ENCODE peak calls at places on chromosomes 4 and X, in six cellular contexts. V is fibroblast of lung, D is fibroblast of villous mesenchyme, I is kidney epithelial cell, S is RWPE1, X is breast epithelium. R is an unnamed sample.

GRCh38 chrX:18748499-18748898 is 41.1 kb downstream of the PPEF1 start:
- DNase-seq in S (no peak), D (no peak), V (no peak), X (no peak), I (no peak), R (no peak)

GRCh38 chrX:56738670-56739069 is 9.6 kb downstream of the NBDY start:
- DNase-seq in I (no peak), V (peak), X (no peak), D (no peak), S (no peak), R (peak)

GRCh38 chr4:6962211-6963041 is 52.8 kb downstream of the TBC1D14 start:
- DNase-seq in V (no peak), S (no peak), I (no peak), D (no peak), X (no peak), R (no peak)

GRCh38 chrX:9141496-9141895 is 107.6 kb upstream of the FAM9B start:
- DNase-seq in D (peak), X (no peak), I (no peak), V (peak), S (peak), R (peak)

GRCh38 chr4:34731045-34731444 is 1513.3 kb downstream of the ARAP2 start:
- DNase-seq in V (no peak), X (no peak), I (no peak), D (peak), S (no peak), R (peak)

GRCh38 chrX:19514791-19515614 is at the start of gene MAP3K15:
- DNase-seq in X (no peak), V (peak), S (no peak), I (no peak), D (peak), R (peak)

GRCh38 chr4:70722199-70722791 is 531 bp downstream of the RUFY3 start:
- DNase-seq in V (peak), X (no peak), S (no peak), I (no peak), D (peak), R (no peak)

GRCh38 chr4:174538876-174539250 is 16.6 kb upstream of the HPGD start:
- DNase-seq in S (peak), X (no peak), V (no peak), I (no peak), D (peak), R (peak)

GRCh38 chrX:147912093-147912801 is 528 bp downstream of the FMR1 start:
- DNase-seq in S (peak), V (peak), D (peak), X (peak), I (no peak), R (peak)

GRCh38 chrX:1440506-1440905 is 12.2 kb downstream of the ASMTL start:
- DNase-seq in S (no peak), V (no peak), I (no peak), D (no peak), X (no peak), R (no peak)

GRCh38 chrX:136437774-136438173 is 50.0 kb upstream of the BRS3 start:
- DNase-seq in S (no peak), X (no peak), V (no peak), I (no peak), D (no peak), R (no peak)

GRCh38 chrX:139559383-139560042 is 29.0 kb downstream of the F9 start:
- DNase-seq in I (peak), D (peak), X (no peak), S (peak), V (peak), R (peak)

GRCh38 chr4:145881991-145882390 is 56.6 kb downstream of the ZNF827 start:
- DNase-seq in S (peak), X (peak), V (no peak), D (no peak), I (no peak), R (peak)

GRCh38 chr4:31518796-31519250 is 798.7 kb downstream of the PCDH7 start:
- DNase-seq in I (peak), S (peak), D (peak), V (peak), X (no peak), R (peak)

GRCh38 chrX:40140706-40141499 is 43.1 kb upstream of the BCOR start:
- DNase-seq in X (peak), D (no peak), I (peak), S (no peak), V (peak), R (no peak)

GRCh38 chrX:1419545-1420355 is 27.8 kb upstream of the SLC25A6 start:
- DNase-seq in X (no peak), S (no peak), D (no peak), I (no peak), V (no peak), R (no peak)

GRCh38 chr4:114396808-114397207 is 201.8 kb upstream of the UGT8 start:
- DNase-seq in I (no peak), X (no peak), V (peak), S (no peak), D (no peak), R (no peak)

GRCh38 chr4:173288296-173288695 is 45.9 kb downstream of the HMGB2 start:
- DNase-seq in S (peak), V (peak), X (peak), D (peak), I (no peak), R (peak)

GRCh38 chr4:6641164-6641970 is 882 bp downstream of the MRFAP1 start:
- DNase-seq in S (peak), X (peak), V (peak), I (no peak), D (peak), R (peak)

GRCh38 chr4:71272976-71273375 is 65.8 kb upstream of the SLC4A4 start:
- DNase-seq in V (no peak), D (no peak), X (no peak), S (no peak), I (no peak), R (no peak)

GRCh38 chrX:25343060-25343459 is 327.3 kb upstream of the ARX start:
- DNase-seq in D (no peak), I (no peak), S (no peak), V (no peak), X (no peak), R (no peak)

GRCh38 chr4:156888762-156889161 is 82.8 kb downstream of the PDGFC start:
- DNase-seq in I (peak), D (peak), X (no peak), V (peak), S (peak), R (peak)

GRCh38 chrX:138856881-138857280 is 145.4 kb upstream of the FGF13 start:
- DNase-seq in I (no peak), V (peak), S (no peak), D (no peak), X (no peak), R (peak)

GRCh38 chrX:66544181-66544580 is 94.7 kb downstream of the EDA2R start:
- DNase-seq in S (no peak), V (no peak), D (no peak), X (no peak), I (no peak), R (no peak)

GRCh38 chr4:110518889-110519490 is 43.0 kb downstream of the ENPEP start:
- DNase-seq in D (peak), X (no peak), S (no peak), I (no peak), V (peak), R (peak)

GRCh38 chr4:24321151-24321550 is 263.2 kb downstream of the DHX15 start:
- DNase-seq in I (no peak), V (peak), S (peak), D (peak), X (no peak), R (peak)

GRCh38 chr4:113080050-113080449 is 30.6 kb downstream of the ANK2 start:
- DNase-seq in X (no peak), V (peak), I (peak), D (no peak), S (no peak), R (peak)
- TF ChIP-seq CTCF in X (no peak), V (no peak), I (no peak), D (no peak), S (no peak), R (no peak)

DNA sequence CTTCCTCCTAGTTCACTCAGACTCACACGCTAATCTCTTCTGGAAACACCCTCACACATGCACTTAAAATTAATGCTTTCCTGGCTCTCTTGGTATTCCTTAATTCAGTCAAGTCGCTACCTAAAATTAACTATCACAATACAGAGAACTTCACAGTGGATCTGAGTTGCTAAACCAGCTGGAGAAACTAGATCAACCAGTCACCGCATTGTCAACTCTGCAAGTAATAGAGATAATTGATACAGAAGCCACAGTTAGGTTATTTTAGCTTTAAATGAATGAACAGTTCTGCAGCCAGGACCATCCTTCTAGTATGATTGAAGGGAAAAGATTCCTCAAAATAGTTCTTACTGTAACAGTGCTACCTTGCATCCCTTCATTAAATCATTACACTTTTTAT is 6.0 kb upstream of the TBC1D9 start:
- DNase-seq in X (no peak), I (no peak), D (no peak), S (no peak), V (no peak), R (peak)
- TF ChIP-seq CTCF in X (no peak), I (no peak), D (no peak), S (no peak), V (no peak), R (no peak)

DNA sequence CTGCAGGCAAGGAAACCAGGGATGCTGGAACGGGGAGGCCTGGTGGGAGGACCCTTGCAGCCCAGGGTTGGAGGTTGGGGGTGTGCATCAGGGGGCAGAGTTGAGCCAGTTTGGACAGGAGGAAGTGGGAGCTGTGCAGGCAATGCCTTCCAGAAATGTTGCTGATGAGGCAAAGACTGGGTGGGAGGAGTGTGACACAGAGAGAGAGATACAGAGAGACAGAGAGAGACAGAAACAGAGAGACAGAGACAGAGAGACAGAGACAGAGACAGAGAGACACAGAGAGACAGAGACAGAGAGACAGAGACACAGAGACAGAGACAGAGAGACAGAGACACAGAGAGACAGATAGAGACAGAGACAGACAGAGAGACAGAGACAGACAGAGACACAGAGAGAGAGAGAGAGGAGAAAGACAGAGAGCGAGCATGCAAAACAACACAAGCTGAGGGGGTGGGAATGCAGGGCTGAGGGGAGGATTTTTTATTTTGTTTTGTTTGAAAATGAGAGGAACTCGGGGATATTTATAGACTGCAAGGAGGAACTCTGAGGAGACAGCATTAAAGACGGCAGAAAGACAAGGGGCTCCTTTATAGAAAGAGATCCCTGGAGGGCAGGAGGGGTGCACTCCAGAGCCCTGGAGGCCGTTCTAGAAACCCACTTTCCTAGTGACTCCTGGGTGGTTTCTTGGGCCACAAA is 1.9 kb upstream of the HAUS3 start:
- DNase-seq in S (no peak), V (peak), D (peak), X (peak), I (no peak), R (no peak)
- TF ChIP-seq CTCF in S (no peak), V (peak), D (peak), X (no peak), I (peak), R (no peak)

GRCh38 chrX:94635003-94635402 is 961.0 kb downstream of the FAM133A start:
- DNase-seq in S (no peak), V (no peak), D (no peak), I (no peak), X (no peak), R (no peak)
- TF ChIP-seq CTCF in S (no peak), V (no peak), D (no peak), I (no peak), X (no peak), R (no peak)

DNA sequence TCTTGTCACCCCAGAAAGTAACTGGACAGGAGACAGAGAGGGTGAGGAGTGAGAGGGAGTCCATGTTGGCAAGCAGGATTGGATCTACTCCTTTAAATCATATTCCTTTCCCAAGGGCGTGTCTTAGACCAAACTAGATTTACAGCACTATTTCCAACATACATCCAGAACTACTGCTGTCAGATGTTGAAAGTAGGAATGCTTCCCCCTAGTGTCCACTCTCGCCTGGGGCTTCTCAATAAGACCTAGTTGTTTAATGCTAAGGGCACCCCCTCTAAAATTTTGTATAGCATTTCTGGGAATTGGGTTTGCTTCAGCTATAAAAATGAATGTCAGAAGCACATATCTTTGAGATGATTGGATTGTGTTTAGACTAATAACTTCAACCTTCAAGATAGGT is 13.3 kb downstream of the OFD1 start:
- DNase-seq in S (no peak), I (peak), V (peak), X (no peak), D (peak), R (peak)
- TF ChIP-seq CTCF in S (peak), I (peak), V (peak), X (no peak), D (peak), R (peak)

GRCh38 chr4:127788517-127788916 is 6.4 kb downstream of the HSPA4L start:
- DNase-seq in S (peak), X (no peak), V (no peak), I (no peak), D (no peak), R (peak)
- TF ChIP-seq CTCF in S (peak), X (no peak), V (no peak), I (peak), D (peak), R (peak)

GRCh38 chr4:14834382-14834781 is 167.9 kb upstream of the CPEB2 start:
- DNase-seq in S (no peak), D (no peak), X (no peak), V (no peak), I (no peak), R (peak)
- TF ChIP-seq CTCF in S (no peak), D (no peak), X (no peak), V (no peak), I (no peak), R (no peak)

DNA sequence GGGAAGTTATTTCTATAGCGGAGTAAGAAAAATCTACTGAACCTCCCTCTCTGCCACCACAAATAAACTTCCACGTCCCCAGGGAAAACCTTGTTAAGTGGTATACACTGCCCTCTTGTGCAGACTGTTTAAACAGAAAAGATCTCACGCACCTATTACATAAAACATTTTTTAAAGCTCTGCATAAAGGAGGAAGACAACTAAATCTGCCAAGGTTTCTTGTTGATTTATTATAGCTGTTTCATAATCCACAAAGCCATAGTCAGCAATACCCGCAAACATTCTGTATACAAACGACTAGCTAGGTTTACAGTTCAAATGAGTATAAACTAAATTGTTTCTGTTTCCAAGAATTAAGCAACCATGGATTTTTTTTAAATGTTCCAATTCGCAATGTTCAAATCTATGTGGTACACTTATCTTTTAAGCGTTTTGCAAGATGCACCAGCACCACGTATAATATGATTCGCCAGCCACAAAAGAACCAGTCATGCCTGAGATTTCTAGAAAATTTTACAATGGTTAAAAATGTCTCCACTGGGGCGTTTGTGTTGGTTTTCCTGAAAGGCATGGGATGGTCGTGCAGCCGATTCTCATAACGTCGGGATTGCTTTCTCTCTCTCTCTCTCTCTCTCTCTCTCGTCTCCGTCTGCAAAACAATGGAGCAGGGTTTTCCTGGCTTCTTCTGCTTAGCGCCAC is 164.6 kb downstream of the PRKX start:
- DNase-seq in D (peak), X (no peak), V (peak), S (peak), I (no peak), R (peak)
- TF ChIP-seq CTCF in D (peak), X (no peak), V (peak), S (peak), I (peak), R (peak)